ENCODE peak calls at places on chromosomes 5 and 9, in five cellular contexts. R, Z, N, T and M are unnamed samples.

GRCh38 chr9:97921959-97922905 is at the start of gene TRMO:
- DNase-seq in T (peak; percentile 98), N (peak; percentile 99), Z (peak; percentile 99), R (peak; percentile 99), M (peak; percentile 97)

GRCh38 chr5:165143727-165144210 is 1638.3 kb downstream of the MAT2B start:
- DNase-seq in T (no peak), N (no peak), R (no peak), Z (no peak), M (no peak)

GRCh38 chr5:127040779-127041520 is 10.6 kb upstream of the MARCHF3 start:
- DNase-seq in Z (no peak), N (peak; percentile 32), T (no peak), R (no peak), M (no peak)

GRCh38 chr5:147305147-147305546 is 70.3 kb downstream of the STK32A start:
- DNase-seq in R (no peak), Z (no peak), T (no peak), N (no peak), M (no peak)

GRCh38 chr5:112417931-112418358 is 1.1 kb downstream of the EPB41L4A start:
- DNase-seq in Z (no peak), N (peak; percentile 57), R (peak; percentile 84), T (no peak), M (no peak)

GRCh38 chr9:26535146-26535545 is 357.5 kb downstream of the CAAP1 start:
- DNase-seq in Z (no peak), T (no peak), N (no peak), R (no peak), M (no peak)

GRCh38 chr9:35114921-35115341 is 731 bp downstream of the ATOSB start:
- DNase-seq in T (no peak), N (peak; percentile 42), Z (peak; percentile 60), R (peak; percentile 91), M (no peak)

GRCh38 chr5:38453506-38453905 is 102.9 kb downstream of the LIFR start:
- DNase-seq in Z (no peak), T (no peak), R (no peak), N (no peak), M (no peak)

GRCh38 chr5:147483961-147484707 is 25.7 kb downstream of the DPYSL3 start:
- DNase-seq in Z (no peak), T (peak; percentile 87), R (peak; percentile 75), N (peak; percentile 98), M (no peak)

GRCh38 chr9:112326194-112326593 is 7.2 kb downstream of the PTBP3 start:
- DNase-seq in T (no peak), N (no peak), Z (no peak), R (no peak), M (no peak)

GRCh38 chr5:77133061-77133758 is 46.1 kb upstream of the ZBED3 start:
- DNase-seq in Z (peak; percentile 21), R (no peak), N (peak; percentile 97), T (peak; percentile 90), M (no peak)

GRCh38 chr9:104808030-104808614 is 44.2 kb downstream of the NIPSNAP3B start:
- DNase-seq in N (peak; percentile 56), Z (no peak), R (no peak), T (no peak), M (no peak)

GRCh38 chr5:79109527-79110492 is 1.8 kb upstream of the BHMT start:
- DNase-seq in Z (no peak), T (no peak), N (no peak), R (no peak), M (no peak)

GRCh38 chr5:79111387-79111959 is at the start of gene BHMT:
- DNase-seq in T (no peak), N (no peak), Z (no peak), R (no peak), M (no peak)

GRCh38 chr5:79108792-79109191 is 2.8 kb upstream of the BHMT start:
- DNase-seq in T (no peak), Z (no peak), R (no peak), N (no peak), M (no peak)

GRCh38 chr5:79112703-79113058 is 1.1 kb downstream of the BHMT start:
- DNase-seq in R (no peak), Z (no peak), N (no peak), T (no peak), M (no peak)

GRCh38 chr5:79111960-79112702 is 522 bp downstream of the BHMT start:
- DNase-seq in T (no peak), N (no peak), Z (no peak), R (no peak), M (no peak)
- H3K27me3 ChIP-seq in T (peaks cover 52% of the 10 kb centered on the region), N (peaks cover 67% of the 10 kb centered on the region), Z (no peaks in the 10 kb centered on the region), R (peaks cover 44% of the 10 kb centered on the region), M (peaks cover 3% of the 10 kb centered on the region)

DNA sequence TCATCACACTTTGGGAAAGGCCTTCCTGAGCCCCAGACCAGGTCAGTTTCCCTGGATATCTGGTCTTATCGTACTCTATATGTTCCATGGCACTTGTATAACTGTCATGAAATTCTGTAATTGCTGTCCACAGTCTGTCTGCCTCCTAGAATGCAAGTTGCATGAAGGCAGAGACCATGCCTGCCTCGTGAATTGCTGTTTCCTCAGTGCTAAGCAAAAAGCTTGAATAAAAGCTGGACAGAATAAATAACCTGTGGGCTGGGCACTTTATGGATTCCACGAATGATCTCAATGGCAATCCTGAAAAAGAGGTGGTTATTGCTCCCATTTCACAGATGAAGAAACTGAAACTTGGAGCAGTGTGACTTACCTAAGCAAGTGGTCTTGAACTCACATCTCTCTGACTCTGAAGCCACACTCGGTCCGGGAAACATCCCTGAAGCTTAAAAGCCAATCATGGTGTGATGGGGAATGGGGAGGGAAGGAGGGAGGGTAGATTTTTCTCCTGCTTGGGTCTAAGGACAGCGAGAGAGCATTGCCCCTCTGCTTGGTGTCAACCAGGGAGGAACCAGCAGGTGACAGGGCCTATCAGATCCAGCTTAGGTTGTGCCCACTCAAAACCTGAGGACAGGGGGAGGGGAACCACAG is 13.2 kb upstream of the LHX2 start:
- DNase-seq in Z (no peak), N (no peak), R (no peak), T (no peak), M (no peak)
- H3K4me3 ChIP-seq in Z (no peak overlapping the region), N (no peak overlapping the region), R (peak overlapping the region; percentile 9), T (no peak overlapping the region), M (no peak overlapping the region)

DNA sequence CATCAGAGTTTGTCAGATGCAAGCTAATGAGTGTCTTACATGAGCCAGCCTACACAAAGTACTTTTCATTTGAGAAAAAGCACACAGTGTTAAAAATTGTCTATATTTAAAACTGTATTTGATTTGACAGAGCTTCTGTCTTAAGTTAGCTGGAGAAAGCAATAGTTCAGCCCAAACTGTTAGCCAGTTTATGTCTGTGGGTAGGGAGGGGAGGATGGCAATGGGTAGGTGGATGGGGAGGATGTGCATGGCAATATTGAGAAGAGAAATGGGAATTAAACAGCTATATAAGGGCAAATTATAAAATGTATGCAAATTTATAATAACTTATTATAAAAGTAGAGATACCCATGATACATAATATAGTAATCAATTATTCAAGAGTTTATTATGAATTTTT is 31.3 kb downstream of the CDH9 start:
- DNase-seq in N (no peak), T (no peak), Z (no peak), R (no peak), M (no peak)
- H3K27me3 ChIP-seq in N (no peaks in the 10 kb centered on the region), T (no peaks in the 10 kb centered on the region), Z (no peaks in the 10 kb centered on the region), R (no peaks in the 10 kb centered on the region), M (no peaks in the 10 kb centered on the region)

GRCh38 chr9:136519263-136520052 is 26.4 kb downstream of the NOTCH1 start:
- DNase-seq in R (no peak), Z (no peak), T (no peak), N (no peak), M (no peak)

GRCh38 chr9:136520053-136520540 is 25.8 kb downstream of the NOTCH1 start:
- DNase-seq in Z (peak; percentile 67), N (no peak), T (no peak), R (no peak), M (peak; percentile 73)

GRCh38 chr9:136525207-136525606 is 20.6 kb downstream of the NOTCH1 start:
- DNase-seq in N (no peak), Z (no peak), R (no peak), T (no peak), M (no peak)

GRCh38 chr9:136521541-136521940 is 24.3 kb downstream of the NOTCH1 start:
- DNase-seq in Z (no peak), R (peak; percentile 93), N (no peak), T (no peak), M (no peak)

GRCh38 chr9:136522354-136523237 is 23.3 kb downstream of the NOTCH1 start:
- DNase-seq in Z (no peak), R (no peak), T (no peak), N (no peak), M (no peak)
- H3K4me3 ChIP-seq in Z (no peak overlapping the region), R (no peak overlapping the region), T (no peak overlapping the region), N (no peak overlapping the region), M (no peak overlapping the region)